ENCODE peak calls at places on chromosomes 1 and 21, in five cellular contexts. V is GM12878, Q is K562, D is H1, M is HepG2. Z is an unnamed sample.

GRCh38 chr1:167722152-167722869 is 529 bp downstream of the MPZL1 start:
- DNase-seq in Q (peak; percentile 79), M (peak; percentile 27), D (no peak), V (no peak), Z (peak; percentile 54)

GRCh38 chr1:92968138-92969032 is 7.1 kb upstream of the DIPK1A start:
- DNase-seq in M (peak; percentile 45), V (no peak), D (no peak), Q (no peak), Z (no peak)

GRCh38 chr1:33424205-33424604 is 6.7 kb downstream of the PHC2 start:
- DNase-seq in M (no peak), Q (no peak), V (no peak), D (no peak), Z (no peak)

GRCh38 chr1:93661829-93662474 is 19.7 kb downstream of the BCAR3 start:
- DNase-seq in Q (peak; percentile 19), V (no peak), M (no peak), D (no peak), Z (no peak)

GRCh38 chr1:168179411-168180147 is 817 bp downstream of the TIPRL start:
- DNase-seq in V (no peak), D (no peak), M (no peak), Q (peak; percentile 35), Z (no peak)

GRCh38 chr21:37484535-37485474 is 118.2 kb downstream of the DYRK1A start:
- DNase-seq in V (no peak), M (no peak), Q (no peak), D (no peak), Z (no peak)

GRCh38 chr1:205199090-205199930 is 12.2 kb downstream of the DSTYK start:
- DNase-seq in Q (no peak), D (no peak), V (no peak), M (no peak), Z (no peak)

GRCh38 chr1:63480057-63480456 is 43.0 kb downstream of the ITGB3BP start:
- DNase-seq in Q (no peak), V (no peak), D (no peak), M (no peak), Z (no peak)

GRCh38 chr1:9328201-9328600 is 35.5 kb downstream of the SPSB1 start:
- DNase-seq in V (no peak), Q (no peak), M (no peak), D (no peak), Z (no peak)

GRCh38 chr1:45887156-45887842 is 83.9 kb downstream of the MAST2 start:
- DNase-seq in M (peak; percentile 47), Q (no peak), D (no peak), V (no peak), Z (no peak)
- TF ChIP-seq ATF3 in M (no peak), Q (no peak), D (no peak), V (no peak), Z (no peak)

DNA sequence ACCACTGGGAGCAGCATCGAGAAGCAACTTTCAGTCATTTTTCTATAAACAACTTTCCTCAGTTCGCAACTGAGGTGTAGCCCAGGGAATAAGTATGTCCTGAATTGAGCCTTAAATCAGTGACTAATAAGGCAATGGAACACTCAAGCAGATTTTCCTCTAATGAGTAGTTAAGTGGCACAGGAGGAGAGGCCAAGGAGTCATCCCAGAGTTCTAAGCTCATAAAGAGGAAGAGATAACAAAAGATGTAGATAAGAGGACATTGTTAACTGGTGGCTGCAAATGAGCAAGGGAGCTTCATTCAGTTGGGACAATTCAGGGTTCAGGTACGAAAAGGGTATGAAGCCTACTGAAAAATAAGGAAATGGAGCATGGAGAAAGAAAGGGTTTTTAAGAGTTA is 64.5 kb downstream of the LRRC40 start:
- DNase-seq in V (no peak), M (no peak), D (no peak), Q (no peak), Z (no peak)
- TF ChIP-seq CREB1 in V (no peak), M (no peak), D (no peak), Q (no peak), Z (no peak)

GRCh38 chr1:212292250-212292924 is 7.2 kb downstream of the PPP2R5A start:
- DNase-seq in M (no peak), V (no peak), Q (no peak), D (no peak), Z (no peak)

GRCh38 chr1:212294983-212295382 is 9.8 kb downstream of the PPP2R5A start:
- DNase-seq in M (no peak), V (no peak), D (no peak), Q (no peak), Z (no peak)

GRCh38 chr1:212291505-212292134 is 6.4 kb downstream of the PPP2R5A start:
- DNase-seq in M (peak; percentile 50), D (no peak), V (no peak), Q (peak; percentile 38), Z (no peak)

GRCh38 chr1:212295579-212295978 is 10.4 kb downstream of the PPP2R5A start:
- DNase-seq in Q (no peak), V (no peak), D (no peak), M (no peak), Z (no peak)

DNA sequence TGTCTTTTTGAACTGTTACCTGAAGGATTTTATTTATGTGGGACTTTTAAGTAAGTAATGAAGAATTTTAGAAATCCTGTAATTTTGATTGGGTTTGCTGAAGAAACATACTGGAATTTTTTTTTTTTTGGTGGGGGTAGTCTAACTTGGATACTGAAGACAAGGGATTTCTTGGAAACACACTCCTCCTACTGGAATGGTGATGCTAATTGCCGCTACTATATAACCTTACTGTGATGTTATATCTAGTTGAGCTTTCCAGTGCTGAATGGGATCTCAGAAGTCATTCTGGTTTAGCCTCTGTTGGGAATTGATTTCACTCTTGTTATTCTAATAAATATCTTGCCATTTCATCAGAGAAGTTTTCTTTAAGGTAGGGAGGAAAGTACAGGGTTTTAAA is 8.4 kb downstream of the PPP2R5A start:
- DNase-seq in Q (no peak), M (no peak), V (no peak), D (no peak), Z (no peak)
- TF ChIP-seq ATF3 in Q (no peak), M (no peak), V (no peak), D (no peak), Z (no peak)

GRCh38 chr1:5717031-5717682 is 275.1 kb downstream of the NPHP4 start:
- DNase-seq in V (no peak), Q (no peak), M (no peak), D (no peak), Z (no peak)
- TF ChIP-seq CREB1 in V (no peak), Q (no peak), M (no peak), D (no peak), Z (no peak)

GRCh38 chr1:23910553-23911246 is 2.5 kb downstream of the CNR2 start:
- DNase-seq in D (no peak), M (no peak), Q (peak; percentile 66), V (peak; percentile 86), Z (no peak)
- TF ChIP-seq ATF3 in D (no peak), M (no peak), Q (peak; percentile 37), V (peak; percentile 62), Z (no peak)

GRCh38 chr1:234660536-234661133 is 50.7 kb upstream of the IRF2BP2 start:
- DNase-seq in M (no peak), D (no peak), V (no peak), Q (no peak), Z (no peak)

GRCh38 chr1:234661249-234661928 is 51.4 kb upstream of the IRF2BP2 start:
- DNase-seq in D (no peak), V (no peak), M (no peak), Q (no peak), Z (no peak)

GRCh38 chr1:234658143-234658542 is 48.2 kb upstream of the IRF2BP2 start:
- DNase-seq in Q (no peak), D (no peak), V (no peak), M (peak; percentile 37), Z (no peak)

GRCh38 chr1:234656981-234657651 is 47.1 kb upstream of the IRF2BP2 start:
- DNase-seq in Q (no peak), M (peak; percentile 38), V (no peak), D (no peak), Z (no peak)

GRCh38 chr1:234659538-234659937 is 49.6 kb upstream of the IRF2BP2 start:
- DNase-seq in M (peak; percentile 30), D (no peak), Q (no peak), V (no peak), Z (no peak)
- TF ChIP-seq CREB1 in M (no peak), D (no peak), Q (no peak), V (no peak), Z (no peak)

GRCh38 chr1:27632387-27633297 is 2.3 kb downstream of the FGR start:
- DNase-seq in D (no peak), M (no peak), V (peak; percentile 94), Q (no peak), Z (no peak)
- TF ChIP-seq ATF3 in D (no peak), M (no peak), V (no peak), Q (no peak), Z (no peak)

GRCh38 chr1:84370266-84370665 is 28.0 kb upstream of the DNASE2B start:
- DNase-seq in D (no peak), M (no peak), V (no peak), Q (no peak), Z (no peak)

GRCh38 chr1:84365225-84366221 is 32.8 kb upstream of the DNASE2B start:
- DNase-seq in Q (peak; percentile 33), D (no peak), M (peak; percentile 44), V (no peak), Z (no peak)

GRCh38 chr1:84368441-84368840 is 29.8 kb upstream of the DNASE2B start:
- DNase-seq in V (no peak), M (no peak), D (no peak), Q (no peak), Z (no peak)

GRCh38 chr1:84366786-84367185 is 31.5 kb upstream of the DNASE2B start:
- DNase-seq in M (no peak), D (no peak), Q (no peak), V (no peak), Z (no peak)

GRCh38 chr1:84367219-84367618 is 31.1 kb upstream of the DNASE2B start:
- DNase-seq in D (no peak), M (no peak), V (no peak), Q (no peak), Z (no peak)
- TF ChIP-seq CREB1 in D (no peak), M (no peak), V (no peak), Q (no peak), Z (no peak)

Z was measured in WTC11.